ENCODE peak calls at places on chromosomes 6 and 20, in four cellular contexts. One of them, this sample, is unnamed.

GRCh38 chr6:167130008-167130677 is 7.2 kb downstream of the CCR6 start:
- DNase-seq in A549: no peak
- DNase-seq in osteoblast: no peak
- DNase-seq in fibroblast of pulmonary artery: no peak
- DNase-seq in this sample: no peak

GRCh38 chr6:98977606-98978292 is 30.0 kb upstream of the FBXL4 start:
- DNase-seq in A549: no peak
- DNase-seq in fibroblast of pulmonary artery: no peak
- DNase-seq in osteoblast: no peak
- DNase-seq in this sample: no peak

GRCh38 chr20:4925842-4926530 is 75.3 kb downstream of the SLC23A2 start:
- DNase-seq in fibroblast of pulmonary artery: peak
- DNase-seq in osteoblast: peak
- DNase-seq in A549: peak
- DNase-seq in this sample: peak

GRCh38 chr20:24960302-24960801 is 11.3 kb downstream of the CST7 start:
- DNase-seq in osteoblast: no peak
- DNase-seq in fibroblast of pulmonary artery: no peak
- DNase-seq in A549: no peak
- DNase-seq in this sample: no peak

GRCh38 chr20:51276331-51276730 is 253.4 kb upstream of the KCNG1 start:
- DNase-seq in osteoblast: no peak
- DNase-seq in A549: no peak
- DNase-seq in fibroblast of pulmonary artery: no peak
- DNase-seq in this sample: no peak

GRCh38 chr20:61332016-61332975 is 80.2 kb downstream of the CDH4 start:
- DNase-seq in A549: no peak
- DNase-seq in fibroblast of pulmonary artery: no peak
- DNase-seq in osteoblast: peak
- DNase-seq in this sample: no peak

GRCh38 chr20:53752971-53753879 is 159.6 kb upstream of the ZNF217 start:
- DNase-seq in A549: peak
- DNase-seq in fibroblast of pulmonary artery: peak
- DNase-seq in osteoblast: no peak
- DNase-seq in this sample: no peak

GRCh38 chr6:124888581-124889371 is 73.5 kb upstream of the RNF217 start:
- DNase-seq in A549: peak
- DNase-seq in fibroblast of pulmonary artery: peak
- DNase-seq in osteoblast: peak
- DNase-seq in this sample: no peak

GRCh38 chr6:170080169-170080827 is 210.6 kb downstream of the DLL1 start:
- DNase-seq in A549: no peak
- DNase-seq in fibroblast of pulmonary artery: no peak
- DNase-seq in osteoblast: peak
- DNase-seq in this sample: no peak

GRCh38 chr6:139164001-139164400 is 29.1 kb downstream of the HECA start:
- DNase-seq in fibroblast of pulmonary artery: no peak
- DNase-seq in A549: no peak
- DNase-seq in osteoblast: no peak
- DNase-seq in this sample: no peak

DNA sequence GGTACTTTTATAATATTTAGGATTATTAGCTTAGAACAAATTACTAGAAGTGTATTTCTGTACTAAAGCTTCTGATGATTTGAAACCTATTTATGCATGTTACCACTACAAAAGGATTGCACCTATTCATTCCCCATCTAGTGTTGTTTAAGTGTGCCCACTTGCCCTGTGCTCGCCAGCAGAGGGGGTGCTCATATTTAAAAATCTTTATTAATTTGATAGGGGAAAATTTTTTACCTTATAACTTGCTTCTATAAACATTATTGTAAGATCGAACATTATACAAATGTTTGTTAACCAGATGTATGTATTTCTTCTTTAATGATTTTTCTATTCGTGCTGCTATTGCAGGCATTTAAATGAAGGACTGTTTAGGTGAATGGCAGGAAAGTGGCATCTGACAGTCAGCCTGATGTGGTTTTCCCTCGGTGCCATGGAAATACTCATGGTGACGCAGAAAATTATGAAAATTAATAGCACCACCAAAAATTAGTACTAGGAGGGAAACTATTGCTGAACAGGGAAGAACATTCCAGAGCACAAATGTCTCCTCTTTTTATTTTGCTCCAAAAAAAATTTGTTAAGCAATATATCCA is 44.1 kb upstream of the FNDC1 start:
- DNase-seq in osteoblast: no peak
- DNase-seq in fibroblast of pulmonary artery: no peak
- DNase-seq in A549: no peak
- DNase-seq in this sample: no peak
- TF ChIP-seq CTCF in osteoblast: peak
- TF ChIP-seq CTCF in fibroblast of pulmonary artery: peak
- TF ChIP-seq CTCF in A549: peak
- TF ChIP-seq CTCF in this sample: peak

GRCh38 chr20:36471885-36472642 is 69.3 kb upstream of the MYL9 start:
- DNase-seq in A549: no peak
- DNase-seq in osteoblast: no peak
- DNase-seq in fibroblast of pulmonary artery: no peak
- DNase-seq in this sample: no peak
- H3K4me3 ChIP-seq in A549: no peak
- H3K4me3 ChIP-seq in osteoblast: no peak
- H3K4me3 ChIP-seq in fibroblast of pulmonary artery: no peak
- H3K4me3 ChIP-seq in this sample: no peak

GRCh38 chr20:62515280-62515679 is 39.5 kb upstream of the GATA5 start:
- DNase-seq in osteoblast: no peak
- DNase-seq in A549: no peak
- DNase-seq in fibroblast of pulmonary artery: no peak
- DNase-seq in this sample: no peak

GRCh38 chr20:62517168-62517567 is 41.4 kb upstream of the GATA5 start:
- DNase-seq in A549: no peak
- DNase-seq in fibroblast of pulmonary artery: no peak
- DNase-seq in osteoblast: no peak
- DNase-seq in this sample: no peak

GRCh38 chr20:62517901-62518610 is 42.3 kb upstream of the GATA5 start:
- DNase-seq in A549: no peak
- DNase-seq in osteoblast: no peak
- DNase-seq in fibroblast of pulmonary artery: no peak
- DNase-seq in this sample: no peak

GRCh38 chr20:62515826-62516225 is 40.0 kb upstream of the GATA5 start:
- DNase-seq in A549: no peak
- DNase-seq in osteoblast: no peak
- DNase-seq in fibroblast of pulmonary artery: no peak
- DNase-seq in this sample: no peak

GRCh38 chr20:62516345-62516744 is 40.5 kb upstream of the GATA5 start:
- DNase-seq in osteoblast: no peak
- DNase-seq in fibroblast of pulmonary artery: no peak
- DNase-seq in A549: peak
- DNase-seq in this sample: no peak
- TF ChIP-seq CTCF in osteoblast: no peak
- TF ChIP-seq CTCF in fibroblast of pulmonary artery: no peak
- TF ChIP-seq CTCF in A549: peak
- TF ChIP-seq CTCF in this sample: no peak

GRCh38 chr6:40356242-40356910 is 230.8 kb downstream of the LRFN2 start:
- DNase-seq in fibroblast of pulmonary artery: no peak
- DNase-seq in A549: no peak
- DNase-seq in osteoblast: no peak
- DNase-seq in this sample: peak

GRCh38 chr6:40355532-40355931 is 231.6 kb downstream of the LRFN2 start:
- DNase-seq in osteoblast: no peak
- DNase-seq in A549: no peak
- DNase-seq in fibroblast of pulmonary artery: no peak
- DNase-seq in this sample: no peak

GRCh38 chr6:40359808-40360207 is 227.4 kb downstream of the LRFN2 start:
- DNase-seq in fibroblast of pulmonary artery: no peak
- DNase-seq in A549: no peak
- DNase-seq in osteoblast: no peak
- DNase-seq in this sample: no peak

GRCh38 chr6:40362859-40363258 is 224.3 kb downstream of the LRFN2 start:
- DNase-seq in fibroblast of pulmonary artery: no peak
- DNase-seq in A549: no peak
- DNase-seq in osteoblast: no peak
- DNase-seq in this sample: no peak

GRCh38 chr6:40358473-40359460 is 228.4 kb downstream of the LRFN2 start:
- DNase-seq in fibroblast of pulmonary artery: no peak
- DNase-seq in osteoblast: no peak
- DNase-seq in A549: no peak
- DNase-seq in this sample: no peak
- H3K4me3 ChIP-seq in fibroblast of pulmonary artery: no peak
- H3K4me3 ChIP-seq in osteoblast: no peak
- H3K4me3 ChIP-seq in A549: no peak
- H3K4me3 ChIP-seq in this sample: no peak

GRCh38 chr6:56902551-56903464 is 52.1 kb upstream of the BEND6 start:
- DNase-seq in osteoblast: no peak
- DNase-seq in A549: no peak
- DNase-seq in fibroblast of pulmonary artery: peak
- DNase-seq in this sample: peak
- TF ChIP-seq CTCF in osteoblast: peak
- TF ChIP-seq CTCF in A549: peak
- TF ChIP-seq CTCF in fibroblast of pulmonary artery: peak
- TF ChIP-seq CTCF in this sample: peak

DNA sequence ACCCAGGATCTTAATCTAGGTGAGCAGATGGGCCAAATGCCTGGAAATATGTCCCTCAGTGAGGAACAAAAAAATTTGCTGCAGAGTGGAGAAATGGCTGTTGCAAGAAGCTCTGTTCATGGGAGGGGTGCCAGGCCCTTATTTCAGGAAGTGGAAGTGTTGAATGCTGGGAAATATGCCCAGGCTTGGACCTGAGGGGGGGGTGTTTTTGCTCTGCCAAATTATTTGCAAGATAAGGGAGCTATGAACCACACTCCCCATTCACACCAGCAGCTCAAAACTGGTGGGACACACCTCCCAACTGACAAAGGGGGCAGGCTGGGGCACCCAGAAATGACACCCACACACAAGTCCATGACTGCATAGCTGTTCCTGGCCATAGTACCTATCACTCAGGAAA is 8.7 kb downstream of the CST4 start:
- DNase-seq in fibroblast of pulmonary artery: peak
- DNase-seq in A549: no peak
- DNase-seq in osteoblast: no peak
- DNase-seq in this sample: no peak
- H3K4me3 ChIP-seq in fibroblast of pulmonary artery: no peak
- H3K4me3 ChIP-seq in A549: no peak
- H3K4me3 ChIP-seq in osteoblast: no peak
- H3K4me3 ChIP-seq in this sample: no peak

DNA sequence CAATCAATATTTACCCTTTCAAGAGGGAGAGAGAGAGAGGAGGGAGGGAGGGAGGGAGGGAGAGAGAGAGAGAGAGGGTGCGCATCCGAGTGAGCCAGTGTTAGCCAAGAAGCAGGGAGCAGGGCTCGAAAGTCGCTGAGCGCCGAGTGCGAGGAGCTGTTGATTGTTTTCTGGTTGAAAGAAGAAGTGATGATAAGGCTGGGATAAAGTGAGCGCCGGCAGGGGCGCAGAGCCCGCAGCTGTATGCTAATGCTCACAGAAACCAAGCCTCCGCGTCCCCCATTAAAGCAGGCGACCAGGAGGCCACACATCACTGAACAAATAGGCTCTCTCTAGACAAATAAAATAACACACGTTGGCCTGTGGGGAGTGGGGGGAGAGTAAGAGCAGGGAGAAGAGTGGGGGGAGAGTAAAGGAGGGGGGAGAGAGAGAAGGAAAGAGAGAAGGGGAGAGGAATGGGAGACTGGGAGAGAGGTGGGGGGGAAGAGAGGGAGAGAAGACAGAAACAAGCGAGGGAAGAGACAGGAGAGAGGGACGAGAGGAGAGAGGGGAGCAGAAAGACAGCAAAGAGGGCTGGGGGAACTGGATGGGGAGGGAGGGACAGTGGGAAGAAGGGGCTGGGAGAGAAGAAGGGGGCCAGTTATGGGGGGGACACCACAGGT is 5.0 kb upstream of the INSM1 start:
- DNase-seq in A549: no peak
- DNase-seq in osteoblast: no peak
- DNase-seq in fibroblast of pulmonary artery: no peak
- DNase-seq in this sample: no peak
- TF ChIP-seq CTCF in A549: no peak
- TF ChIP-seq CTCF in osteoblast: no peak
- TF ChIP-seq CTCF in fibroblast of pulmonary artery: no peak
- TF ChIP-seq CTCF in this sample: no peak

GRCh38 chr6:122995930-122996796 is at the start of gene CLVS2:
- DNase-seq in fibroblast of pulmonary artery: peak
- DNase-seq in osteoblast: peak
- DNase-seq in A549: peak
- DNase-seq in this sample: no peak
- H3K4me3 ChIP-seq in fibroblast of pulmonary artery: peak
- H3K4me3 ChIP-seq in osteoblast: peak
- H3K4me3 ChIP-seq in A549: peak
- H3K4me3 ChIP-seq in this sample: peak